ENCODE peak calls at places on chromosomes 16 and 17, in eight cellular contexts. One of them, this sample, is unnamed.

GRCh38 chr17:19579192-19579668 is 45.6 kb downstream of the SLC47A1 start:
- DNase-seq in mucosa of descending colon: no peak
- DNase-seq in GM12878: no peak
- DNase-seq in IMR-90: no peak
- DNase-seq in GM12864: no peak
- DNase-seq in BJ: no peak
- DNase-seq in SK-N-SH: peak
- DNase-seq in HFF-Myc: no peak
- DNase-seq in this sample: no peak

GRCh38 chr16:27239906-27240655 is 28.5 kb downstream of the NSMCE1 start:
- DNase-seq in GM12864: no peak
- DNase-seq in mucosa of descending colon: no peak
- DNase-seq in SK-N-SH: no peak
- DNase-seq in BJ: no peak
- DNase-seq in HFF-Myc: no peak
- DNase-seq in IMR-90: peak
- DNase-seq in GM12878: no peak
- DNase-seq in this sample: no peak

GRCh38 chr17:28738680-28739384 is 5.0 kb upstream of the TRAF4 start:
- DNase-seq in SK-N-SH: no peak
- DNase-seq in GM12878: peak
- DNase-seq in IMR-90: no peak
- DNase-seq in BJ: no peak
- DNase-seq in HFF-Myc: no peak
- DNase-seq in mucosa of descending colon: peak
- DNase-seq in GM12864: peak
- DNase-seq in this sample: no peak

GRCh38 chr17:5527647-5528250 is 41.4 kb downstream of the MIS12 start:
- DNase-seq in GM12864: no peak
- DNase-seq in IMR-90: no peak
- DNase-seq in BJ: no peak
- DNase-seq in mucosa of descending colon: no peak
- DNase-seq in HFF-Myc: no peak
- DNase-seq in SK-N-SH: no peak
- DNase-seq in GM12878: no peak
- DNase-seq in this sample: no peak

GRCh38 chr16:797120-797420 is 3.5 kb downstream of the GNG13 start:
- DNase-seq in IMR-90: no peak
- DNase-seq in GM12878: no peak
- DNase-seq in mucosa of descending colon: peak
- DNase-seq in BJ: no peak
- DNase-seq in GM12864: no peak
- DNase-seq in HFF-Myc: no peak
- DNase-seq in SK-N-SH: no peak
- DNase-seq in this sample: no peak

GRCh38 chr17:82917656-82918345 is 78.0 kb upstream of the ZNF750 start:
- DNase-seq in BJ: no peak
- DNase-seq in GM12878: no peak
- DNase-seq in SK-N-SH: peak
- DNase-seq in IMR-90: peak
- DNase-seq in GM12864: no peak
- DNase-seq in mucosa of descending colon: peak
- DNase-seq in HFF-Myc: no peak
- DNase-seq in this sample: no peak

GRCh38 chr17:43768382-43768781 is 9.8 kb upstream of the SOST start:
- DNase-seq in SK-N-SH: no peak
- DNase-seq in IMR-90: no peak
- DNase-seq in mucosa of descending colon: peak
- DNase-seq in HFF-Myc: no peak
- DNase-seq in GM12864: peak
- DNase-seq in GM12878: no peak
- DNase-seq in BJ: no peak
- DNase-seq in this sample: no peak

GRCh38 chr17:1473170-1473569 is 17.1 kb upstream of the CRK start:
- DNase-seq in HFF-Myc: no peak
- DNase-seq in GM12864: no peak
- DNase-seq in mucosa of descending colon: no peak
- DNase-seq in BJ: no peak
- DNase-seq in GM12878: no peak
- DNase-seq in SK-N-SH: no peak
- DNase-seq in IMR-90: no peak
- DNase-seq in this sample: no peak

GRCh38 chr17:17605747-17606083 is 14.2 kb upstream of the PEMT start:
- DNase-seq in IMR-90: peak
- DNase-seq in HFF-Myc: peak
- DNase-seq in mucosa of descending colon: no peak
- DNase-seq in SK-N-SH: no peak
- DNase-seq in BJ: peak
- DNase-seq in GM12864: no peak
- DNase-seq in GM12878: no peak
- DNase-seq in this sample: no peak

GRCh38 chr17:21085707-21086106 is 41.1 kb upstream of the DHRS7B start:
- DNase-seq in BJ: no peak
- DNase-seq in GM12864: no peak
- DNase-seq in GM12878: no peak
- DNase-seq in IMR-90: no peak
- DNase-seq in mucosa of descending colon: no peak
- DNase-seq in HFF-Myc: no peak
- DNase-seq in SK-N-SH: no peak
- DNase-seq in this sample: no peak

GRCh38 chr17:40485851-40486512 is 15.4 kb downstream of the TNS4 start:
- DNase-seq in mucosa of descending colon: no peak
- DNase-seq in SK-N-SH: no peak
- DNase-seq in GM12864: no peak
- DNase-seq in HFF-Myc: peak
- DNase-seq in BJ: peak
- DNase-seq in GM12878: no peak
- DNase-seq in IMR-90: peak
- DNase-seq in this sample: peak

GRCh38 chr17:57511475-57512123 is 233.5 kb downstream of the CCDC182 start:
- DNase-seq in HFF-Myc: no peak
- DNase-seq in GM12878: no peak
- DNase-seq in BJ: no peak
- DNase-seq in GM12864: no peak
- DNase-seq in SK-N-SH: no peak
- DNase-seq in mucosa of descending colon: no peak
- DNase-seq in IMR-90: no peak
- DNase-seq in this sample: no peak

GRCh38 chr16:1917665-1918111 is 527 bp downstream of the HS3ST6 start:
- DNase-seq in HFF-Myc: no peak
- DNase-seq in IMR-90: no peak
- DNase-seq in SK-N-SH: no peak
- DNase-seq in GM12864: no peak
- DNase-seq in GM12878: no peak
- DNase-seq in BJ: no peak
- DNase-seq in mucosa of descending colon: no peak
- DNase-seq in this sample: no peak

GRCh38 chr16:65116818-65117430 is 4.9 kb downstream of the CDH11 start:
- DNase-seq in mucosa of descending colon: no peak
- DNase-seq in HFF-Myc: no peak
- DNase-seq in GM12864: no peak
- DNase-seq in IMR-90: peak
- DNase-seq in BJ: no peak
- DNase-seq in GM12878: no peak
- DNase-seq in SK-N-SH: no peak
- DNase-seq in this sample: no peak

GRCh38 chr16:71491032-71491431 is 1.9 kb upstream of the ZNF19 start:
- DNase-seq in BJ: no peak
- DNase-seq in SK-N-SH: no peak
- DNase-seq in IMR-90: no peak
- DNase-seq in GM12864: no peak
- DNase-seq in mucosa of descending colon: no peak
- DNase-seq in GM12878: no peak
- DNase-seq in HFF-Myc: no peak
- DNase-seq in this sample: no peak

GRCh38 chr17:17205368-17206148 is 575 bp downstream of the PLD6 start:
- DNase-seq in GM12878: peak
- DNase-seq in GM12864: peak
- DNase-seq in HFF-Myc: no peak
- DNase-seq in SK-N-SH: peak
- DNase-seq in IMR-90: peak
- DNase-seq in mucosa of descending colon: peak
- DNase-seq in BJ: no peak
- DNase-seq in this sample: no peak

GRCh38 chr17:17416007-17416399 is 60.8 kb upstream of the MED9 start:
- DNase-seq in mucosa of descending colon: no peak
- DNase-seq in SK-N-SH: peak
- DNase-seq in HFF-Myc: no peak
- DNase-seq in BJ: peak
- DNase-seq in GM12878: peak
- DNase-seq in GM12864: peak
- DNase-seq in IMR-90: peak
- DNase-seq in this sample: no peak

DNA sequence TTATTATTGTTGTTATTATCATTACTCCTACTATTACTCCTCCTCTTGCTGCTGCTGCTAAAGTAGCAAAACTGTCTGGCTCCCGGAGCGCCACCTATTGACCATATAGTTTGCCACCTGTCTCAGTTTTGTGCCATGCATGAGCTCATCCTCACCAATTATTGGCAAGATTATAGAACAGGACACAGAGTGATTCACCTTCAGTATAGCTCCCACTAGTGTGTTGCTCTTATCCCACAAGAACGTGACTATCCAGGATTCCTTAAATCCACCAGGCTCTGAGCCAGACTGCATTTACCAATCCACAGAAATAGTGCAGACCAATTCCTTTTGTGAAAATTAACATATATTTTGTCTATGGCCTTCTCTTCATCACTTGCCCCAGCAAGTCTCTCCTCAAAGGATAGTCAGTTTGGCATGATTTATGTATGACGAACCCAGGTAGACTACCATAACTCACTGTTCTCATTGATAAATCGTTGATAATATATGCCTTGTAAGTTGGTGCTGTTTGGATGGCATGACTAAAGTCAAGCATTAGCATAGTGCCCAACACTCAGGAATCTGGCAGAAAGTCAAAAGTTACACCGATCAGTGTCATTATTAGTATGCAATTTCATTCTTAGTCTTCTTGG is 405.5 kb upstream of the HSBP1 start:
- DNase-seq in BJ: no peak
- DNase-seq in SK-N-SH: no peak
- DNase-seq in GM12864: no peak
- DNase-seq in mucosa of descending colon: no peak
- DNase-seq in GM12878: no peak
- DNase-seq in IMR-90: peak
- DNase-seq in HFF-Myc: no peak
- DNase-seq in this sample: no peak
- TF ChIP-seq CTCF in BJ: peak
- TF ChIP-seq CTCF in SK-N-SH: peak
- TF ChIP-seq CTCF in GM12864: no peak
- TF ChIP-seq CTCF in mucosa of descending colon: no peak
- TF ChIP-seq CTCF in GM12878: no peak
- TF ChIP-seq CTCF in IMR-90: peak
- TF ChIP-seq CTCF in HFF-Myc: peak
- TF ChIP-seq CTCF in this sample: peak

GRCh38 chr17:38532451-38532850 is 73.3 kb downstream of the SRCIN1 start:
- DNase-seq in BJ: no peak
- DNase-seq in IMR-90: no peak
- DNase-seq in GM12864: no peak
- DNase-seq in GM12878: no peak
- DNase-seq in SK-N-SH: no peak
- DNase-seq in mucosa of descending colon: no peak
- DNase-seq in HFF-Myc: no peak
- DNase-seq in this sample: no peak

GRCh38 chr17:38535886-38536285 is 69.9 kb downstream of the SRCIN1 start:
- DNase-seq in GM12878: no peak
- DNase-seq in mucosa of descending colon: no peak
- DNase-seq in IMR-90: no peak
- DNase-seq in BJ: no peak
- DNase-seq in SK-N-SH: no peak
- DNase-seq in HFF-Myc: no peak
- DNase-seq in GM12864: no peak
- DNase-seq in this sample: no peak

GRCh38 chr17:38534498-38534885 is 71.3 kb downstream of the SRCIN1 start:
- DNase-seq in SK-N-SH: no peak
- DNase-seq in GM12878: no peak
- DNase-seq in IMR-90: no peak
- DNase-seq in GM12864: no peak
- DNase-seq in mucosa of descending colon: no peak
- DNase-seq in BJ: no peak
- DNase-seq in HFF-Myc: no peak
- DNase-seq in this sample: no peak

GRCh38 chr17:38533241-38533640 is 72.5 kb downstream of the SRCIN1 start:
- DNase-seq in GM12878: no peak
- DNase-seq in mucosa of descending colon: no peak
- DNase-seq in IMR-90: no peak
- DNase-seq in BJ: no peak
- DNase-seq in GM12864: no peak
- DNase-seq in HFF-Myc: no peak
- DNase-seq in SK-N-SH: no peak
- DNase-seq in this sample: no peak

GRCh38 chr17:38533706-38534497 is 71.8 kb downstream of the SRCIN1 start:
- DNase-seq in GM12864: no peak
- DNase-seq in IMR-90: no peak
- DNase-seq in HFF-Myc: no peak
- DNase-seq in GM12878: no peak
- DNase-seq in BJ: no peak
- DNase-seq in mucosa of descending colon: no peak
- DNase-seq in SK-N-SH: no peak
- DNase-seq in this sample: no peak
- H3K4me3 ChIP-seq in GM12864: no peak
- H3K4me3 ChIP-seq in IMR-90: no peak
- H3K4me3 ChIP-seq in HFF-Myc: no peak
- H3K4me3 ChIP-seq in GM12878: no peak
- H3K4me3 ChIP-seq in BJ: no peak
- H3K4me3 ChIP-seq in mucosa of descending colon: no peak
- H3K4me3 ChIP-seq in SK-N-SH: no peak
- H3K4me3 ChIP-seq in this sample: no peak

GRCh38 chr17:32287804-32288511 is 22.3 kb downstream of the RHBDL3 start:
- DNase-seq in IMR-90: no peak
- DNase-seq in GM12878: no peak
- DNase-seq in mucosa of descending colon: no peak
- DNase-seq in GM12864: no peak
- DNase-seq in SK-N-SH: no peak
- DNase-seq in BJ: no peak
- DNase-seq in HFF-Myc: no peak
- DNase-seq in this sample: no peak
- TF ChIP-seq CTCF in IMR-90: no peak
- TF ChIP-seq CTCF in GM12878: no peak
- TF ChIP-seq CTCF in mucosa of descending colon: no peak
- TF ChIP-seq CTCF in GM12864: no peak
- TF ChIP-seq CTCF in SK-N-SH: no peak
- TF ChIP-seq CTCF in BJ: no peak
- TF ChIP-seq CTCF in HFF-Myc: no peak
- TF ChIP-seq CTCF in this sample: no peak

DNA sequence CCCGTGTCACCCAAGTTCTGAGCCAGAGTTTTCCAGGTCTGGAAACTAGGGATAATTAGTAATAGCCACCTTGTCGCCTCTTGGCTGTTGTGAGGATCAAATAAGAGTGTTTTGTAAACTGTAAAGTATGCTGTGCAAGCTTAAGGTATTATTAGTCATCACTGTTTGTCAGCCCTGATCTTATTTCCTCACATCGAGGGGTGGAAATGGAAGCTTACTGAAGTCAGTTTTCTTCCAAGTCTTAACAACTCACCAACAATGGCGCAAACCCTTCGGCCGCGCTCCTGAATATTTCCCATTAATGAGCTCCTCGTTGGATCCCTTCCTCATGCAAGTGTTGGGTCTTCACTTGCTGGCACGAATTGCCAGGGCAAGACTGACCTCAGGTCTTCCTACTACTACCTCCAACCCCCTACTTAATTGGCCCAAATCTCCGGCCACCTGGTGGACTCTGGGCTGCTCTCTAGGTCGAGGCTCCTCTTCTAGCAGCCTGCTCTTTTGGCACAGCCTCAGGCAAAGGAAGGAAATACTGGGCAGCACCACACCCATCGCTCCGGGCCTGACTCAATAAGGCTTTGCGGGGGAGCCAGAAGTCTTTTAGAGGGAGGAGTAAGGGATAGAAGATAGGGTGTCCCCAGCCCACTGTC is 874 bp upstream of the SLC35B1 start:
- DNase-seq in GM12864: no peak
- DNase-seq in mucosa of descending colon: no peak
- DNase-seq in BJ: no peak
- DNase-seq in GM12878: no peak
- DNase-seq in IMR-90: no peak
- DNase-seq in SK-N-SH: no peak
- DNase-seq in HFF-Myc: no peak
- DNase-seq in this sample: no peak
- H3K4me3 ChIP-seq in GM12864: peak
- H3K4me3 ChIP-seq in mucosa of descending colon: peak
- H3K4me3 ChIP-seq in BJ: peak
- H3K4me3 ChIP-seq in GM12878: no peak
- H3K4me3 ChIP-seq in IMR-90: peak
- H3K4me3 ChIP-seq in SK-N-SH: peak
- H3K4me3 ChIP-seq in HFF-Myc: peak
- H3K4me3 ChIP-seq in this sample: peak

This sample was measured in AG04449.